ENCODE peak calls at places on chromosomes 16 and 17, in seven cellular contexts. One of them, this sample, is unnamed.

GRCh38 chr17:79024901-79025737 is 1.1 kb downstream of the C1QTNF1 start:
- DNase-seq in heart right ventricle: peak
- DNase-seq in MM.1S: no peak
- DNase-seq in RWPE1: no peak
- DNase-seq in hepatocyte: no peak
- DNase-seq in cardiac fibroblast: peak
- DNase-seq in mesothelial cell of epicardium: no peak
- DNase-seq in this sample: no peak

GRCh38 chr17:7217113-7217987 is 2.3 kb downstream of the DLG4 start:
- DNase-seq in heart right ventricle: peak
- DNase-seq in MM.1S: no peak
- DNase-seq in RWPE1: no peak
- DNase-seq in hepatocyte: peak
- DNase-seq in cardiac fibroblast: peak
- DNase-seq in mesothelial cell of epicardium: peak
- DNase-seq in this sample: peak

GRCh38 chr17:19312406-19312805 is 50.1 kb downstream of the B9D1 start:
- DNase-seq in heart right ventricle: no peak
- DNase-seq in MM.1S: no peak
- DNase-seq in RWPE1: no peak
- DNase-seq in hepatocyte: no peak
- DNase-seq in cardiac fibroblast: no peak
- DNase-seq in mesothelial cell of epicardium: no peak
- DNase-seq in this sample: no peak

GRCh38 chr17:31535581-31535981 is 144.1 kb downstream of the RAB11FIP4 start:
- DNase-seq in heart right ventricle: no peak
- DNase-seq in MM.1S: peak
- DNase-seq in RWPE1: no peak
- DNase-seq in hepatocyte: no peak
- DNase-seq in cardiac fibroblast: no peak
- DNase-seq in mesothelial cell of epicardium: no peak
- DNase-seq in this sample: no peak

GRCh38 chr16:84663433-84664101 is 15.3 kb downstream of the KLHL36 start:
- DNase-seq in heart right ventricle: no peak
- DNase-seq in MM.1S: peak
- DNase-seq in RWPE1: no peak
- DNase-seq in hepatocyte: no peak
- DNase-seq in cardiac fibroblast: no peak
- DNase-seq in mesothelial cell of epicardium: no peak
- DNase-seq in this sample: no peak

GRCh38 chr17:58626905-58627304 is 64.9 kb downstream of the TEX14 start:
- DNase-seq in heart right ventricle: no peak
- DNase-seq in MM.1S: no peak
- DNase-seq in RWPE1: no peak
- DNase-seq in hepatocyte: no peak
- DNase-seq in cardiac fibroblast: no peak
- DNase-seq in mesothelial cell of epicardium: no peak
- DNase-seq in this sample: no peak

GRCh38 chr17:57040571-57040970 is 44.5 kb upstream of the AKAP1 start:
- DNase-seq in heart right ventricle: no peak
- DNase-seq in MM.1S: no peak
- DNase-seq in RWPE1: no peak
- DNase-seq in hepatocyte: no peak
- DNase-seq in cardiac fibroblast: no peak
- DNase-seq in mesothelial cell of epicardium: no peak
- DNase-seq in this sample: no peak

GRCh38 chr17:43341705-43342600 is 56.8 kb upstream of the ARL4D start:
- DNase-seq in heart right ventricle: no peak
- DNase-seq in MM.1S: no peak
- DNase-seq in RWPE1: no peak
- DNase-seq in hepatocyte: no peak
- DNase-seq in cardiac fibroblast: peak
- DNase-seq in mesothelial cell of epicardium: no peak
- DNase-seq in this sample: no peak

GRCh38 chr16:68275611-68276191 is 11.4 kb downstream of the SLC7A6 start:
- DNase-seq in heart right ventricle: no peak
- DNase-seq in MM.1S: peak
- DNase-seq in RWPE1: peak
- DNase-seq in hepatocyte: no peak
- DNase-seq in cardiac fibroblast: no peak
- DNase-seq in mesothelial cell of epicardium: no peak
- DNase-seq in this sample: no peak

GRCh38 chr16:51592535-51592934 is 441.5 kb upstream of the SALL1 start:
- DNase-seq in heart right ventricle: no peak
- DNase-seq in MM.1S: no peak
- DNase-seq in RWPE1: no peak
- DNase-seq in hepatocyte: no peak
- DNase-seq in cardiac fibroblast: no peak
- DNase-seq in mesothelial cell of epicardium: no peak
- DNase-seq in this sample: no peak

GRCh38 chr16:88922114-88922825 is 54.7 kb downstream of the CBFA2T3 start:
- DNase-seq in heart right ventricle: peak
- DNase-seq in MM.1S: no peak
- DNase-seq in RWPE1: peak
- DNase-seq in hepatocyte: no peak
- DNase-seq in cardiac fibroblast: peak
- DNase-seq in mesothelial cell of epicardium: no peak
- DNase-seq in this sample: no peak

GRCh38 chr16:75203106-75203505 is 3.9 kb downstream of the CTRB2 start:
- DNase-seq in heart right ventricle: no peak
- DNase-seq in MM.1S: no peak
- DNase-seq in RWPE1: no peak
- DNase-seq in hepatocyte: no peak
- DNase-seq in cardiac fibroblast: no peak
- DNase-seq in mesothelial cell of epicardium: no peak
- DNase-seq in this sample: no peak

GRCh38 chr16:15736529-15736928 is 86.5 kb downstream of the NDE1 start:
- DNase-seq in heart right ventricle: no peak
- DNase-seq in MM.1S: no peak
- DNase-seq in RWPE1: no peak
- DNase-seq in hepatocyte: no peak
- DNase-seq in cardiac fibroblast: no peak
- DNase-seq in mesothelial cell of epicardium: no peak
- DNase-seq in this sample: no peak

GRCh38 chr17:67441052-67441738 is 64.1 kb downstream of the PITPNC1 start:
- DNase-seq in heart right ventricle: peak
- DNase-seq in MM.1S: no peak
- DNase-seq in RWPE1: peak
- DNase-seq in hepatocyte: peak
- DNase-seq in cardiac fibroblast: peak
- DNase-seq in mesothelial cell of epicardium: no peak
- DNase-seq in this sample: no peak

GRCh38 chr17:36069131-36069530 is 5.1 kb downstream of the CCL18 start:
- DNase-seq in heart right ventricle: no peak
- DNase-seq in MM.1S: no peak
- DNase-seq in RWPE1: no peak
- DNase-seq in hepatocyte: no peak
- DNase-seq in cardiac fibroblast: no peak
- DNase-seq in mesothelial cell of epicardium: no peak
- DNase-seq in this sample: no peak

GRCh38 chr17:31499771-31500554 is 108.5 kb downstream of the RAB11FIP4 start:
- DNase-seq in heart right ventricle: peak
- DNase-seq in MM.1S: no peak
- DNase-seq in RWPE1: peak
- DNase-seq in hepatocyte: no peak
- DNase-seq in cardiac fibroblast: no peak
- DNase-seq in mesothelial cell of epicardium: no peak
- DNase-seq in this sample: no peak

GRCh38 chr16:72049110-72049509 is 5.2 kb upstream of the HP start:
- DNase-seq in heart right ventricle: no peak
- DNase-seq in MM.1S: no peak
- DNase-seq in RWPE1: no peak
- DNase-seq in hepatocyte: no peak
- DNase-seq in cardiac fibroblast: no peak
- DNase-seq in mesothelial cell of epicardium: no peak
- DNase-seq in this sample: no peak

GRCh38 chr16:17078950-17079631 is 391.7 kb downstream of the XYLT1 start:
- DNase-seq in heart right ventricle: no peak
- DNase-seq in MM.1S: no peak
- DNase-seq in RWPE1: no peak
- DNase-seq in hepatocyte: no peak
- DNase-seq in cardiac fibroblast: no peak
- DNase-seq in mesothelial cell of epicardium: no peak
- DNase-seq in this sample: no peak

GRCh38 chr16:2690852-2691251 is 8.5 kb downstream of the KCTD5 start:
- DNase-seq in heart right ventricle: no peak
- DNase-seq in MM.1S: no peak
- DNase-seq in RWPE1: no peak
- DNase-seq in hepatocyte: no peak
- DNase-seq in cardiac fibroblast: no peak
- DNase-seq in mesothelial cell of epicardium: no peak
- DNase-seq in this sample: no peak

GRCh38 chr16:2689968-2690830 is 7.9 kb downstream of the KCTD5 start:
- DNase-seq in heart right ventricle: no peak
- DNase-seq in MM.1S: no peak
- DNase-seq in RWPE1: no peak
- DNase-seq in hepatocyte: no peak
- DNase-seq in cardiac fibroblast: no peak
- DNase-seq in mesothelial cell of epicardium: no peak
- DNase-seq in this sample: no peak

GRCh38 chr16:2687531-2688308 is 5.4 kb downstream of the KCTD5 start:
- DNase-seq in heart right ventricle: no peak
- DNase-seq in MM.1S: no peak
- DNase-seq in RWPE1: no peak
- DNase-seq in hepatocyte: no peak
- DNase-seq in cardiac fibroblast: no peak
- DNase-seq in mesothelial cell of epicardium: no peak
- DNase-seq in this sample: no peak

GRCh38 chr16:2682209-2683021 is at the start of gene KCTD5:
- DNase-seq in heart right ventricle: peak
- DNase-seq in MM.1S: peak
- DNase-seq in RWPE1: peak
- DNase-seq in hepatocyte: peak
- DNase-seq in cardiac fibroblast: peak
- DNase-seq in mesothelial cell of epicardium: peak
- DNase-seq in this sample: peak

DNA sequence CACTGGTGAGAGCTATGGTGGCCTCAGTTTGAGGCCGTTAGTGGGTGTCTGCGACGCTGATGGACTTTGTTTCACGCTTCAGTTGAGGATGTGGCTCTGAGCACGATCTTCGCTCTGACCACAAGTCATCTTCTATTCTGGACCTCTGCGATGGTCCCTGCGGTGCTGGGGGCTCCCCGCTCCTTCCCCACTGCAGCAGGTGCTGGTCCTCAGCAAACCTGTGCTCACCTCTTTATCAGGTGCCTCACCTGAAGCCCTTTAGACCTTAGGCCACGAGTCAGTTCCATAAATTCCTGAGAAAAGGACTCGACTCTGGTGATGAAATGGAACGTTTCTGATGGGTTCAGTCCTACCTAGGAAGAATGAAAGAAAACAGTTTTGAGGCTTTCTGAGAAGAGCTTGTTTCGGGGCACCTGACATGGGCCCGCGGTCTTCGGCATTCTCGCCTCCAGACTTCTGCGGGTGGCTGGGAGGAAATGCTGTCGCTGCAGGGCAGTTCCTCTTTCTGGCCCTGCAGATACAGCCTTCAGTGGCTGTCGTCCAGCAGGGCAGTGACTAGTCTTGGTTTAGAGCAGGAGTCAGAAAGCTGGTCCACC is 4.7 kb downstream of the KCTD5 start:
- DNase-seq in heart right ventricle: no peak
- DNase-seq in MM.1S: peak
- DNase-seq in RWPE1: no peak
- DNase-seq in hepatocyte: no peak
- DNase-seq in cardiac fibroblast: no peak
- DNase-seq in mesothelial cell of epicardium: no peak
- DNase-seq in this sample: no peak
- TF ChIP-seq CTCF in heart right ventricle: no peak
- TF ChIP-seq CTCF in MM.1S: no peak
- TF ChIP-seq CTCF in RWPE1: no peak
- TF ChIP-seq CTCF in hepatocyte: no peak
- TF ChIP-seq CTCF in cardiac fibroblast: no peak
- TF ChIP-seq CTCF in mesothelial cell of epicardium: no peak
- TF ChIP-seq CTCF in this sample: no peak

GRCh38 chr16:50368410-50369132 is at the start of gene BRD7:
- DNase-seq in heart right ventricle: peak
- DNase-seq in MM.1S: peak
- DNase-seq in RWPE1: peak
- DNase-seq in hepatocyte: peak
- DNase-seq in cardiac fibroblast: peak
- DNase-seq in mesothelial cell of epicardium: peak
- DNase-seq in this sample: peak
- TF ChIP-seq CTCF in heart right ventricle: peak
- TF ChIP-seq CTCF in MM.1S: no peak
- TF ChIP-seq CTCF in RWPE1: peak
- TF ChIP-seq CTCF in hepatocyte: peak
- TF ChIP-seq CTCF in cardiac fibroblast: peak
- TF ChIP-seq CTCF in mesothelial cell of epicardium: no peak
- TF ChIP-seq CTCF in this sample: peak

GRCh38 chr17:2395258-2396170 is 5.3 kb downstream of the MNT start:
- DNase-seq in heart right ventricle: no peak
- DNase-seq in MM.1S: no peak
- DNase-seq in RWPE1: no peak
- DNase-seq in hepatocyte: peak
- DNase-seq in cardiac fibroblast: peak
- DNase-seq in mesothelial cell of epicardium: no peak
- DNase-seq in this sample: no peak
- TF ChIP-seq CTCF in heart right ventricle: no peak
- TF ChIP-seq CTCF in MM.1S: no peak
- TF ChIP-seq CTCF in RWPE1: no peak
- TF ChIP-seq CTCF in hepatocyte: peak
- TF ChIP-seq CTCF in cardiac fibroblast: peak
- TF ChIP-seq CTCF in mesothelial cell of epicardium: no peak
- TF ChIP-seq CTCF in this sample: no peak

GRCh38 chr17:45408611-45409421 is 23.9 kb downstream of the ARHGAP27 start:
- DNase-seq in heart right ventricle: no peak
- DNase-seq in MM.1S: no peak
- DNase-seq in RWPE1: no peak
- DNase-seq in hepatocyte: no peak
- DNase-seq in cardiac fibroblast: no peak
- DNase-seq in mesothelial cell of epicardium: no peak
- DNase-seq in this sample: no peak

GRCh38 chr17:45411348-45412105 is 21.1 kb downstream of the ARHGAP27 start:
- DNase-seq in heart right ventricle: no peak
- DNase-seq in MM.1S: no peak
- DNase-seq in RWPE1: no peak
- DNase-seq in hepatocyte: peak
- DNase-seq in cardiac fibroblast: no peak
- DNase-seq in mesothelial cell of epicardium: no peak
- DNase-seq in this sample: no peak

GRCh38 chr17:45410144-45411091 is 22.3 kb downstream of the ARHGAP27 start:
- DNase-seq in heart right ventricle: peak
- DNase-seq in MM.1S: peak
- DNase-seq in RWPE1: no peak
- DNase-seq in hepatocyte: no peak
- DNase-seq in cardiac fibroblast: no peak
- DNase-seq in mesothelial cell of epicardium: no peak
- DNase-seq in this sample: no peak

GRCh38 chr17:45406107-45406506 is 26.6 kb downstream of the ARHGAP27 start:
- DNase-seq in heart right ventricle: no peak
- DNase-seq in MM.1S: no peak
- DNase-seq in RWPE1: no peak
- DNase-seq in hepatocyte: no peak
- DNase-seq in cardiac fibroblast: no peak
- DNase-seq in mesothelial cell of epicardium: no peak
- DNase-seq in this sample: no peak

DNA sequence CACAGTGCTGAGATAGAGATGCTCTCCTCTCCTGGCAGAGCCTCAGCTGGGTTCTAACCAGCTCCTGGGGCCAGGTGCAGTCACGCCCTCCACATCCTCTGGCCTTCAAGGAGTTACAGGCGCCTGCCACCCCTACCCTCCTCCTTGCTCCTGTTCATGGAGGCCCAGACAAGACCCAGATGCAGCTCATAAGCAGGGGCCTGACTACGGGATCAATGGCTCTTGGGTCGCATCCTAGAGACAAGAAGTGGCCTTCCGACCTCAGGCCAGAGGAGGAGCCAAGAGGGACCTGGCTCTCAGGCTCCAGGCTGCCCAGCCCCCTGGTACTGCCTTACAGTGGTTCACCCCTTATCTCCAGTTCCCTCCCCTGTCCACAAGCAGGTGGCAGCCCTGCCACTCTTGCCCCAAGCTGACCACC is 23.0 kb downstream of the ARHGAP27 start:
- DNase-seq in heart right ventricle: no peak
- DNase-seq in MM.1S: no peak
- DNase-seq in RWPE1: no peak
- DNase-seq in hepatocyte: no peak
- DNase-seq in cardiac fibroblast: no peak
- DNase-seq in mesothelial cell of epicardium: no peak
- DNase-seq in this sample: no peak
- TF ChIP-seq CTCF in heart right ventricle: no peak
- TF ChIP-seq CTCF in MM.1S: no peak
- TF ChIP-seq CTCF in RWPE1: no peak
- TF ChIP-seq CTCF in hepatocyte: no peak
- TF ChIP-seq CTCF in cardiac fibroblast: no peak
- TF ChIP-seq CTCF in mesothelial cell of epicardium: no peak
- TF ChIP-seq CTCF in this sample: no peak